ENCODE peak calls at places on chromosomes 2 and 18, in five cellular contexts. Y is T-helper 2 cell, C is ovary, Q is CMK, B is AG09309. R is an unnamed sample.

GRCh38 chr2:102367331-102367971 is 11.9 kb downstream of the IL18R1 start:
- DNase-seq in Y (peak; percentile 95), B (no peak), C (no peak), Q (no peak), R (no peak)

GRCh38 chr2:162258686-162259085 is 15.4 kb upstream of the FAP start:
- DNase-seq in Q (no peak), C (no peak), B (peak; percentile 45), Y (no peak), R (no peak)

GRCh38 chr2:202604699-202605098 is 30.1 kb upstream of the FAM117B start:
- DNase-seq in Q (no peak), B (no peak), C (no peak), Y (no peak), R (no peak)

GRCh38 chr18:58280159-58280540 is 236.1 kb downstream of the NEDD4L start:
- DNase-seq in Y (no peak), C (no peak), Q (no peak), B (no peak), R (no peak)

GRCh38 chr2:238948765-238949641 is 101.1 kb downstream of the TWIST2 start:
- DNase-seq in Y (no peak), B (no peak), Q (no peak), C (no peak), R (no peak)

GRCh38 chr18:62715829-62716678 is 713 bp downstream of the PHLPP1 start:
- DNase-seq in Y (peak; percentile 90), Q (no peak), B (no peak), C (peak; percentile 72), R (peak; percentile 14)

GRCh38 chr2:144730711-144731110 is 210.8 kb upstream of the ZEB2 start:
- DNase-seq in B (no peak), C (no peak), Q (no peak), Y (no peak), R (no peak)

GRCh38 chr2:171248205-171248662 is 87.5 kb upstream of the TLK1 start:
- DNase-seq in Q (no peak), B (no peak), Y (peak; percentile 90), C (no peak), R (peak; percentile 6)

GRCh38 chr18:79368681-79369080 is 27.0 kb upstream of the NFATC1 start:
- DNase-seq in C (no peak), Q (no peak), B (no peak), Y (peak; percentile 25), R (no peak)

GRCh38 chr18:27585602-27586173 is 400.6 kb upstream of the CHST9 start:
- DNase-seq in B (no peak), C (no peak), Q (no peak), Y (no peak), R (no peak)

GRCh38 chr18:3368193-3368592 is 81.8 kb upstream of the TGIF1 start:
- DNase-seq in C (no peak), B (peak; percentile 24), Y (no peak), Q (no peak), R (no peak)

GRCh38 chr2:67641302-67641701 is 244.2 kb downstream of the ETAA1 start:
- DNase-seq in C (no peak), Q (no peak), Y (no peak), B (no peak), R (no peak)

GRCh38 chr2:166449439-166449838 is 44.6 kb downstream of the SCN7A start:
- DNase-seq in Y (no peak), C (no peak), Q (no peak), B (no peak), R (no peak)

GRCh38 chr18:67599277-67599676 is 82.8 kb upstream of the DSEL start:
- DNase-seq in C (no peak), B (no peak), Q (no peak), Y (no peak), R (no peak)

GRCh38 chr2:121071058-121071504 is 213.9 kb downstream of the TFCP2L1 start:
- DNase-seq in C (peak; percentile 90), B (no peak), Q (no peak), Y (no peak), R (no peak)

GRCh38 chr18:46104128-46104911 is at the start of gene HAUS1:
- DNase-seq in C (peak; percentile 94), Y (peak; percentile 79), Q (peak; percentile 66), B (no peak), R (peak; percentile 63)

GRCh38 chr2:120659275-120659952 is 76.3 kb upstream of the GLI2 start:
- DNase-seq in Y (no peak), B (no peak), Q (no peak), C (no peak), R (no peak)

GRCh38 chr18:7338846-7339245 is 108.0 kb downstream of the LRRC30 start:
- DNase-seq in Q (no peak), C (no peak), B (no peak), Y (no peak), R (no peak)

GRCh38 chr18:75086494-75087034 is 122.4 kb downstream of the PTGR3 start:
- DNase-seq in Q (no peak), C (no peak), Y (no peak), B (no peak), R (no peak)

GRCh38 chr2:218194880-218195279 is 22.1 kb upstream of the ARPC2 start:
- DNase-seq in Q (no peak), B (no peak), C (no peak), Y (no peak), R (no peak)

GRCh38 chr2:84494070-84494469 is 22.2 kb upstream of the DNAH6 start:
- DNase-seq in Y (no peak), C (no peak), Q (no peak), B (no peak), R (no peak)

GRCh38 chr2:72695676-72696075 is 130.2 kb downstream of the EXOC6B start:
- DNase-seq in Y (no peak), C (no peak), B (no peak), Q (no peak), R (no peak)

GRCh38 chr2:46985512-46985911 is 69.9 kb upstream of the MCFD2 start:
- DNase-seq in B (no peak), Q (no peak), C (no peak), Y (peak; percentile 36), R (no peak)

GRCh38 chr2:23387221-23387550 is 2.2 kb downstream of the KLHL29 start:
- DNase-seq in Q (no peak), B (no peak), C (no peak), Y (no peak), R (no peak)

GRCh38 chr2:128563348-128563687 is 244.7 kb upstream of the HS6ST1 start:
- DNase-seq in C (peak; percentile 82), Y (no peak), Q (no peak), B (peak; percentile 93), R (no peak)

GRCh38 chr2:215430528-215431187 is 5.2 kb downstream of the FN1 start:
- DNase-seq in Q (no peak), B (no peak), Y (no peak), C (no peak), R (no peak)

GRCh38 chr2:208256192-208256782 is 1.4 kb upstream of the IDH1 start:
- DNase-seq in Y (peak; percentile 21), B (no peak), C (no peak), Q (no peak), R (no peak)

GRCh38 chr2:239206851-239207250 is 194.0 kb downstream of the HDAC4 start:
- DNase-seq in C (peak; percentile 5), Y (no peak), B (no peak), Q (no peak), R (no peak)

GRCh38 chr2:6685447-6685846 is 180.3 kb downstream of the CMPK2 start:
- DNase-seq in Y (no peak), Q (no peak), C (no peak), B (no peak), R (no peak)

GRCh38 chr2:177882501-177882900 is 190.1 kb downstream of the PDE11A start:
- DNase-seq in Q (no peak), C (no peak), B (no peak), Y (no peak), R (no peak)

GRCh38 chr2:220641137-220641536 is 931.0 kb downstream of the EPHA4 start:
- DNase-seq in B (no peak), Y (peak; percentile 3), C (no peak), Q (no peak), R (no peak)

GRCh38 chr2:152054593-152054992 is 44.3 kb downstream of the CACNB4 start:
- DNase-seq in Q (no peak), C (no peak), B (peak; percentile 82), Y (no peak), R (no peak)

GRCh38 chr2:239292531-239292930 is 108.3 kb downstream of the HDAC4 start:
- DNase-seq in Y (no peak), Q (no peak), B (no peak), C (no peak), R (no peak)

GRCh38 chr2:126220336-126220735 is 435.6 kb upstream of the GYPC start:
- DNase-seq in B (no peak), C (no peak), Y (no peak), Q (no peak), R (no peak)

GRCh38 chr2:205115516-205115915 is 566.8 kb upstream of the NRP2 start:
- DNase-seq in B (no peak), Q (no peak), C (no peak), Y (no peak), R (no peak)

R was measured in effector memory CD4-positive, alpha-beta T cell.